ENCODE peak calls at places on chromosomes 7 and 10, in eight cellular contexts. T is astrocyte, B is fibroblast of lung, E is PC-3, R is mammary epithelial cell, I is GM23248, Q is neural progenitor cell, A is endothelial cell of umbilical vein. M is an unnamed sample. For H3K9me3, the result is how much of the 10 kb centered on the place peaks cover.

GRCh38 chr10:123911866-123912265 is 20.3 kb upstream of the CPXM2 start:
- DNase-seq in T (no peak), B (no peak), E (no peak), R (no peak), I (no peak), Q (no peak), A (no peak), M (no peak)

GRCh38 chr10:4006051-4006450 is 221.0 kb upstream of the KLF6 start:
- DNase-seq in T (no peak), B (no peak), E (no peak), R (no peak), I (no peak), Q (no peak), A (no peak), M (no peak)

GRCh38 chr7:30276203-30276900 is 8.0 kb upstream of the ZNRF2 start:
- DNase-seq in T (peak), B (peak), E (peak), R (peak), I (peak), Q (peak), A (peak), M (no peak)

GRCh38 chr7:75739796-75740672 is 1.3 kb upstream of the HIP1 start:
- DNase-seq in T (peak), B (peak), E (peak), R (no peak), I (peak), Q (no peak), A (no peak), M (no peak)

GRCh38 chr10:93867481-93867880 is 26.3 kb upstream of the SLC35G1 start:
- DNase-seq in T (no peak), B (no peak), E (no peak), R (no peak), I (no peak), Q (no peak), A (no peak), M (no peak)

GRCh38 chr10:48604408-48605263 is at the start of gene ARHGAP22:
- DNase-seq in T (no peak), B (peak), E (peak), R (peak), I (peak), Q (peak), A (peak), M (no peak)

GRCh38 chr10:80202934-80203834 is 2.2 kb downstream of the ANXA11 start:
- DNase-seq in T (peak), B (peak), E (peak), R (peak), I (peak), Q (peak), A (peak), M (no peak)

GRCh38 chr7:155804897-155805825 is 7.1 kb downstream of the SHH start:
- DNase-seq in T (peak), B (peak), E (peak), R (peak), I (peak), Q (peak), A (peak), M (peak)

GRCh38 chr7:82443044-82443800 is at the start of gene CACNA2D1:
- DNase-seq in T (no peak), B (no peak), E (no peak), R (peak), I (peak), Q (peak), A (peak), M (no peak)

GRCh38 chr7:134907639-134908038 is 78.7 kb upstream of the AGBL3 start:
- DNase-seq in T (peak), B (no peak), E (no peak), R (no peak), I (peak), Q (no peak), A (no peak), M (no peak)

GRCh38 chr7:86313842-86314241 is 329.9 kb upstream of the GRM3 start:
- DNase-seq in T (no peak), B (no peak), E (no peak), R (no peak), I (no peak), Q (no peak), A (no peak), M (no peak)

GRCh38 chr7:25926009-25926408 is 226.0 kb upstream of the NFE2L3 start:
- DNase-seq in T (peak), B (peak), E (peak), R (peak), I (peak), Q (no peak), A (peak), M (no peak)

GRCh38 chr10:97540669-97541500 is 31.7 kb upstream of the ANKRD2 start:
- DNase-seq in T (peak), B (no peak), E (no peak), R (no peak), I (peak), Q (no peak), A (no peak), M (no peak)

GRCh38 chr10:1882728-1883127 is 145.4 kb upstream of the ADARB2 start:
- DNase-seq in T (no peak), B (no peak), E (no peak), R (no peak), I (no peak), Q (no peak), A (no peak), M (no peak)

GRCh38 chr10:118721005-118721876 is 33.5 kb downstream of the CACUL1 start:
- DNase-seq in T (peak), B (peak), E (peak), R (peak), I (peak), Q (peak), A (peak), M (no peak)

GRCh38 chr10:64537931-64538330 is 1016.7 kb downstream of the REEP3 start:
- DNase-seq in T (no peak), B (no peak), E (no peak), R (no peak), I (no peak), Q (no peak), A (no peak), M (no peak)

GRCh38 chr10:79331709-79332108 is 15.6 kb upstream of the PPIF start:
- DNase-seq in T (peak), B (no peak), E (peak), R (peak), I (peak), Q (no peak), A (no peak), M (no peak)

GRCh38 chr10:16597656-16598055 is 76.0 kb upstream of the C1QL3 start:
- DNase-seq in T (peak), B (no peak), E (no peak), R (no peak), I (peak), Q (peak), A (peak), M (no peak)

GRCh38 chr7:118328505-118329211 is 104.2 kb downstream of the ANKRD7 start:
- DNase-seq in T (no peak), B (no peak), E (no peak), R (no peak), I (no peak), Q (no peak), A (no peak), M (no peak)

GRCh38 chr7:6290345-6290744 is 17.9 kb upstream of the CYTH3 start:
- DNase-seq in T (no peak), B (no peak), E (peak), R (peak), I (peak), Q (no peak), A (no peak), M (no peak)

GRCh38 chr10:43249151-43249961 is 17.5 kb downstream of the RASGEF1A start:
- DNase-seq in T (no peak), B (no peak), E (no peak), R (no peak), I (no peak), Q (no peak), A (no peak), M (no peak)

GRCh38 chr7:4725014-4725951 is 43.2 kb downstream of the FOXK1 start:
- DNase-seq in T (peak), B (peak), E (peak), R (peak), I (peak), Q (peak), A (peak), M (no peak)

GRCh38 chr7:129785457-129786178 is 167.1 kb downstream of the UBE2H start:
- DNase-seq in T (no peak), B (no peak), E (no peak), R (no peak), I (peak), Q (peak), A (no peak), M (no peak)

GRCh38 chr10:12308976-12309375 is 40.4 kb upstream of the CAMK1D start:
- DNase-seq in T (no peak), B (no peak), E (no peak), R (no peak), I (no peak), Q (no peak), A (no peak), M (no peak)

GRCh38 chr10:91525939-91526712 is 106.7 kb downstream of the PPP1R3C start:
- DNase-seq in T (no peak), B (peak), E (no peak), R (no peak), I (no peak), Q (no peak), A (no peak), M (no peak)

GRCh38 chr10:130018253-130018652 is 54.2 kb upstream of the EBF3 start:
- DNase-seq in T (peak), B (no peak), E (peak), R (no peak), I (peak), Q (no peak), A (no peak), M (no peak)

GRCh38 chr10:132877473-132877872 is 64.9 kb downstream of the CFAP46 start:
- DNase-seq in T (no peak), B (no peak), E (no peak), R (no peak), I (no peak), Q (no peak), A (no peak), M (no peak)

GRCh38 chr10:113449151-113449695 is 103.6 kb upstream of the HABP2 start:
- DNase-seq in T (no peak), B (no peak), E (no peak), R (no peak), I (peak), Q (no peak), A (no peak), M (no peak)

GRCh38 chr7:22338411-22338810 is 18.5 kb downstream of the RAPGEF5 start:
- DNase-seq in T (no peak), B (no peak), E (no peak), R (no peak), I (no peak), Q (no peak), A (no peak), M (no peak)
- H3K9me3 ChIP-seq in T (under half), B (under half), E (under half), R (under half), I (under half), Q (under half), A (under half), M (under half)

GRCh38 chr10:116796910-116797513 is 52.3 kb upstream of the ENO4 start:
- DNase-seq in T (peak), B (peak), E (peak), R (peak), I (peak), Q (peak), A (peak), M (peak)
- H3K9ac ChIP-seq in T (no peak), B (no peak), E (no peak), R (no peak), I (no peak), Q (no peak), A (no peak), M (no peak)

GRCh38 chr7:20795881-20796280 is 9.2 kb upstream of the SP8 start:
- DNase-seq in T (no peak), B (no peak), E (no peak), R (no peak), I (no peak), Q (peak), A (no peak), M (no peak)

GRCh38 chr7:20795361-20795760 is 8.7 kb upstream of the SP8 start:
- DNase-seq in T (no peak), B (no peak), E (no peak), R (no peak), I (no peak), Q (no peak), A (no peak), M (no peak)

GRCh38 chr7:20794676-20795075 is 8.0 kb upstream of the SP8 start:
- DNase-seq in T (no peak), B (no peak), E (no peak), R (no peak), I (no peak), Q (peak), A (no peak), M (no peak)

GRCh38 chr7:20793258-20793657 is 6.6 kb upstream of the SP8 start:
- DNase-seq in T (no peak), B (no peak), E (no peak), R (no peak), I (no peak), Q (peak), A (no peak), M (no peak)

DNA sequence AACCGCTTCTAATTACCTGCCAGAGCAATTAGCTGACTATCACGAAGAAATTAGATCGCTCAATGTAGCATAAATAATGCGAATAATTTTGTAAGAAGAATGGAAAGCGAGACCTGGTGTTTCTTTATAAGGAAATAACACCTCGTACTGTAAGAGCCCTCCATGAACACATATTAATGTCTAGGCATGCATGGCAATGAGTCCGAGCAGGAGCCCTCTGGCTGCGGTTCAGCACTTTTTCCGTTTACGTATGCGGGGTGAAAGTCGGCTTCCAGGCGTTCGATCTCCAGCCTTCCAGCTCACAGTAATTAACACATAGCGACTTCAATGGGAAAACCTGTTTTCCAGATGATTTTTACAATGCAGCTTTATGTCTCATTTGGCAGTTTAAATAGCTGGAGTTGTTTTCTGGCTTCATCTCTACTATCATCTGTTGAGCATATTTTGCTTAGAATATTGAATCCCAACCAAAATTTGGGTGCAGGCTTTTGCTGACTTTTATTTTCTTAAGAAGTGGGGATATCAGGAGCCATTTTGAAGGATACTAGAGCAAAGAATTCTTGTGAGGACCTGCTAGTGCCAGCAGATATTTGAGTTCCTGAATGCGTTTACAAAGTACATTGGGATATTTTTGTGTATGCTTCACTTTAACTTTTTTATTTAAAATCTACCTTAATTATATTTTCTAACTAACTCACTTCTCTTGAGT is 7.2 kb upstream of the SP8 start:
- DNase-seq in T (no peak), B (no peak), E (no peak), R (no peak), I (no peak), Q (peak), A (peak), M (no peak)
- TF ChIP-seq EZH2 in T (no peak), B (no peak), E (no peak), R (no peak), I (no peak), Q (no peak), A (peak), M (peak)

DNA sequence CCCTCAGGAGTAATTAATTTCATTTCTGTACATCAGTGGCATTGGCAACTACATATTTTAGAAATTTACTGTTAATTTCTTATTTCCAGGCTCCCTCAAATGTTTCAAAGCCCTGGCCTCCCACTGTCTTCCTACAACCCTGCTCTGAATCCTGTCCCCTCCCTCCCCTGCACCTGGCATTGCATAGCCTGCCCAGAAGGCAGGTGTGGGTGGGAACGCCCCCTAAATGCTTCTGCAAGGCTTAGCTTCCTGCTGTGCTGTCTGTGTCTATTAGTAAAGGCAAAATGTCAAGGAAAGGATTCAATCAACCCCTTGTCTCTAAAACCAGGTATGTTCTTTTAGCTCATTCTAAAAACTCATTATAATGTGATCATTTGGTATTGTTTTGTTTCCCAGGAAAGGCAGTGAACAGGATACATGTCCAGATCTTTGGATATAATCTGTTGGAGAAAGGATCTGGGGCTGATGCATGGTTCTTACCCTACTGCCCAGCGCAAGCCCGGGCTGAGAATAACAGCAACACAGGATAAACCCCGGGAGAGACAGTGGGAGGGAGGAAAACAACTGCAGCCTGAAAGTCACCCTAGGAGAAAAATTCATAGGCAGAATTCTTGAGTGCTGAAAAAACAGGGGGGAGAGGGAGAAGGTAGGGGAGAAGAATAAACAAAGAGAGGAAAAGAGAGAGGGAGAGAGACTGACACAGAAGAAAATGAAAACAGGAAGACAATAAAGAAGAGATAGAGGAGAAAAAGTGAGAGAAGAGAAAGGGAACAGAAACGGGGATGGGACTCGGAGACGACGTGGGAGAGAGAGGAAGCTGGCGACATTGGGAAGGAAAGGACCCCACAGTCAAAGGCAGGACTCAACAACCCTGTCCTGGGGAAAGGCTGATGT is 592 bp downstream of the ZNF488 start:
- DNase-seq in T (no peak), B (no peak), E (no peak), R (no peak), I (no peak), Q (peak), A (no peak), M (no peak)
- H3K9me3 ChIP-seq in T (under half), B (under half), E (under half), R (under half), I (under half), Q (under half), A (under half), M (under half)

M was measured in SK-N-MC.